ENCODE peak calls at places on chromosomes 3 and 15, in five cellular contexts. R, V, A, F and Z are unnamed samples.
A peak's percentile ranks its signal among the peaks of the same experiment; 100 is the strongest.

GRCh38 chr15:78682693-78683410 is 41.8 kb upstream of the CHRNB4 start:
- DNase-seq in R (no peak), V (no peak), A (no peak), F (no peak), Z (no peak)

GRCh38 chr3:58484049-58484721 is 7.7 kb upstream of the KCTD6 start:
- DNase-seq in R (no peak), V (no peak), A (no peak), F (no peak), Z (no peak)

GRCh38 chr3:8529197-8529637 is 27.6 kb downstream of the LMCD1 start:
- DNase-seq in R (no peak), V (no peak), A (no peak), F (peak; percentile 36), Z (no peak)

GRCh38 chr3:196044513-196044912 is 37.4 kb downstream of the TFRC start:
- DNase-seq in R (no peak), V (no peak), A (no peak), F (no peak), Z (no peak)

GRCh38 chr3:155424041-155424605 is 130.6 kb upstream of the STRIT1 start:
- DNase-seq in R (no peak), V (no peak), A (no peak), F (no peak), Z (no peak)

GRCh38 chr3:127786358-127787070 is 35.8 kb downstream of the MGLL start:
- DNase-seq in R (no peak), V (peak; percentile 77), A (no peak), F (peak; percentile 32), Z (no peak)

GRCh38 chr15:69450968-69451695 is 1.5 kb upstream of the RPLP1 start:
- DNase-seq in R (no peak), V (no peak), A (no peak), F (no peak), Z (no peak)

GRCh38 chr15:70259030-70259424 is 161.3 kb upstream of the TLE3 start:
- DNase-seq in R (peak; percentile 66), V (peak; percentile 79), A (no peak), F (no peak), Z (peak; percentile 45)

GRCh38 chr3:13346481-13347389 is 73.4 kb downstream of the NUP210 start:
- DNase-seq in R (peak; percentile 88), V (peak; percentile 20), A (peak; percentile 71), F (no peak), Z (peak; percentile 82)

GRCh38 chr3:193735850-193736249 is 142.8 kb downstream of the OPA1 start:
- DNase-seq in R (no peak), V (no peak), A (no peak), F (no peak), Z (no peak)